ENCODE peak calls at places on chromosomes 2 and 18, in eight cellular contexts. V is HCT116, Z is mammary epithelial cell, P is A549, K is neural progenitor cell, C is GM23248, S is H1, D is IMR-90. B is an unnamed sample.

GRCh38 chr18:57819671-57820460 is 16.8 kb upstream of the ATP8B1 start:
- DNase-seq in V (peak; percentile 48), Z (peak; percentile 87), P (peak; percentile 68), K (no peak), C (peak; percentile 82), S (no peak), D (peak; percentile 95), B (peak; percentile 84)

GRCh38 chr18:51417643-51418483 is 220.4 kb upstream of the MEX3C start:
- DNase-seq in V (no peak), Z (no peak), P (no peak), K (no peak), C (no peak), S (peak; percentile 59), D (no peak), B (no peak)

GRCh38 chr2:113840463-113840975 is 49.4 kb upstream of the ACTR3 start:
- DNase-seq in V (no peak), Z (no peak), P (no peak), K (no peak), C (no peak), S (no peak), D (no peak), B (no peak)

GRCh38 chr18:41073372-41073954 is 881.6 kb upstream of the PIK3C3 start:
- DNase-seq in V (no peak), Z (peak; percentile 50), P (no peak), K (no peak), C (peak; percentile 54), S (no peak), D (peak; percentile 90), B (no peak)

GRCh38 chr2:219689676-219690628 is 62.5 kb downstream of the SLC4A3 start:
- DNase-seq in V (no peak), Z (peak; percentile 56), P (peak; percentile 58), K (peak; percentile 61), C (peak; percentile 70), S (no peak), D (peak; percentile 74), B (peak; percentile 71)

GRCh38 chr2:233386382-233387041 is 32.2 kb downstream of the DGKD start:
- DNase-seq in V (no peak), Z (no peak), P (peak; percentile 79), K (no peak), C (peak; percentile 71), S (no peak), D (peak; percentile 51), B (no peak)

GRCh38 chr2:58427572-58428285 is 186.6 kb upstream of the FANCL start:
- DNase-seq in V (no peak), Z (peak; percentile 18), P (peak; percentile 38), K (peak; percentile 64), C (peak; percentile 57), S (no peak), D (peak; percentile 15), B (peak; percentile 77)

GRCh38 chr2:168884990-168885389 is 5.2 kb downstream of the SPC25 start:
- DNase-seq in V (no peak), Z (peak; percentile 86), P (no peak), K (no peak), C (peak; percentile 59), S (no peak), D (peak; percentile 72), B (no peak)

GRCh38 chr2:207472343-207473202 is 57.2 kb upstream of the CREB1 start:
- DNase-seq in V (no peak), Z (peak; percentile 6), P (no peak), K (no peak), C (peak; percentile 69), S (no peak), D (peak; percentile 40), B (no peak)

GRCh38 chr2:120267348-120267747 is 14.7 kb downstream of the RALB start:
- DNase-seq in V (no peak), Z (no peak), P (no peak), K (no peak), C (no peak), S (no peak), D (no peak), B (no peak)

GRCh38 chr2:20689428-20690264 is 22.7 kb downstream of the GDF7 start:
- DNase-seq in V (no peak), Z (no peak), P (no peak), K (no peak), C (no peak), S (no peak), D (no peak), B (no peak)

GRCh38 chr2:96867756-96868554 is 1.9 kb downstream of the SEMA4C start:
- DNase-seq in V (no peak), Z (peak; percentile 23), P (no peak), K (no peak), C (peak; percentile 63), S (no peak), D (no peak), B (no peak)

GRCh38 chr18:68549257-68549871 is 165.5 kb downstream of the TMX3 start:
- DNase-seq in V (no peak), Z (no peak), P (no peak), K (no peak), C (peak; percentile 14), S (no peak), D (peak; percentile 81), B (no peak)

GRCh38 chr2:26768759-26769500 is 4.8 kb downstream of the SLC35F6 start:
- DNase-seq in V (peak; percentile 82), Z (peak; percentile 75), P (peak; percentile 69), K (no peak), C (peak; percentile 88), S (no peak), D (no peak), B (peak; percentile 45)

GRCh38 chr2:148531175-148532048 is 113.1 kb upstream of the EPC2 start:
- DNase-seq in V (no peak), Z (no peak), P (no peak), K (no peak), C (no peak), S (no peak), D (no peak), B (no peak)

GRCh38 chr2:45690223-45690622 is 38.7 kb downstream of the PRKCE start:
- DNase-seq in V (no peak), Z (no peak), P (no peak), K (no peak), C (no peak), S (no peak), D (no peak), B (no peak)

GRCh38 chr2:9753665-9754531 is 89.4 kb upstream of the TAF1B start:
- DNase-seq in V (no peak), Z (peak; percentile 79), P (no peak), K (no peak), C (no peak), S (no peak), D (no peak), B (no peak)

GRCh38 chr2:196177124-196177523 is 5.7 kb upstream of the STK17B start:
- DNase-seq in V (no peak), Z (no peak), P (no peak), K (no peak), C (no peak), S (no peak), D (no peak), B (no peak)
- H3K4me2 ChIP-seq in V (no peak overlapping the region), Z (no peak overlapping the region), P (no peak overlapping the region), K (no peak overlapping the region), C (no peak overlapping the region), S (no peak overlapping the region), D (no peak overlapping the region), B (no peak overlapping the region)

GRCh38 chr2:27889774-27890145 is 427 bp downstream of the RBKS start:
- DNase-seq in V (no peak), Z (no peak), P (no peak), K (no peak), C (peak; percentile 28), S (no peak), D (no peak), B (no peak)

GRCh38 chr2:27891063-27891819 is 712 bp downstream of the BABAM2 start:
- DNase-seq in V (peak; percentile 78), Z (peak; percentile 60), P (peak; percentile 94), K (peak; percentile 74), C (peak; percentile 85), S (peak; percentile 3), D (peak; percentile 83), B (peak; percentile 88)

GRCh38 chr2:27890146-27891062 is at the start of the genes BABAM2 and RBKS:
- DNase-seq in V (peak; percentile 66), Z (peak; percentile 84), P (peak; percentile 91), K (peak; percentile 92), C (peak; percentile 93), S (peak; percentile 50), D (peak; percentile 78), B (peak; percentile 94)

GRCh38 chr2:27891820-27892105 is 1.2 kb downstream of the BABAM2 start:
- DNase-seq in V (no peak), Z (no peak), P (peak; percentile 27), K (no peak), C (peak; percentile 52), S (no peak), D (peak; percentile 45), B (no peak)

GRCh38 chr2:27893031-27893430 is 2.5 kb downstream of the BABAM2 start:
- DNase-seq in V (no peak), Z (no peak), P (no peak), K (no peak), C (no peak), S (no peak), D (no peak), B (no peak)
- H3K4me1 ChIP-seq in V (peaks cover 6% of the 10 kb centered on the region), Z (peaks cover 9% of the 10 kb centered on the region), P (peaks cover 33% of the 10 kb centered on the region), K (peaks cover 7% of the 10 kb centered on the region), C (peaks cover 26% of the 10 kb centered on the region), S (no peaks in the 10 kb centered on the region), D (peaks cover 2% of the 10 kb centered on the region), B (no peaks in the 10 kb centered on the region)

DNA sequence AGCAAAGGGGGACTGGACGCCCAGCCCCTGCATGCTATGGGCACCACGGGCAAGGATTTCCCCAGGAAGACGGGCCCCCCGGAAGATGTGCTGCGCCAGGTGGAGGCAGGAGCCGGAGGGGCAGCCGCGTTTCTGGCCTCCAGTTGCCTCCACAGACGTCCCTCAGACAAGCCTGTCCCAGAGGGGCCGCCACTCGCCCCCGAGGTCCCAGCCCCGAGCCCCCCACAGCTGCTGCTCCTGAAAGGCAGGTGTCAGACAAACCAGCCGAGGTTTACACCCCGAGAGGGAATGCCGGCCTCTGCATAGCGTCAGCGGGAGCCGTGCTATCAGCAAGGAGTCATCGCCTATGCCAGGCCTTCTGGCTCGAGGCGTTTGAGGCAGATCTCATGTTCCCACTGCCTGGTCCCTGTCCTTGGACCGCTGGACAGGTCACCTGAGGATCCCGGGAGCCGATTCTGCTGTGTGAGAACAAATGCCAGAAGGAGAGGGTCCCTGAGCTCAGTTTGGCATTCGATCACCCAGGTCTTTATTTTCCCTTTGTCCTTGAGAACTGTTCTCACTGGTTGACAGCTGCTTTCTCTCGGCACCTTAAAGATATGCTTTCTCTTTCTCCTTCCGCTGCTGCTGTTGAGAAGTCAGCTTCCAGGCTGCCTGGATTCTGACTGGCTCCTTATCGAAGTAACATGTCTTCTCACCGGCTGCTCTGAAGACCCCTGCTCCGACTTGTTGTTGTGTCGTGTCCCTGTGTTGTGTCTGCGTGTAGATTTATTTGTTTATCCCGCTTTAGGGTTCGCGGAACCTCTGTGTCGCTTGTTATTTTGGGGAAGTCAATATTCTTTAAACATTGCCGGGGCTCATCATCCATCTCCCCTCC is 20.6 kb downstream of the CROCC2 start:
- DNase-seq in V (no peak), Z (no peak), P (no peak), K (no peak), C (peak; percentile 48), S (no peak), D (peak; percentile 56), B (no peak)
- H3K4me2 ChIP-seq in V (no peak overlapping the region), Z (no peak overlapping the region), P (peak overlapping the region; percentile 21), K (no peak overlapping the region), C (no peak overlapping the region), S (no peak overlapping the region), D (peak overlapping the region; percentile 90), B (peak overlapping the region; percentile 37)

GRCh38 chr2:64222942-64223511 is 78.8 kb upstream of the PELI1 start:
- DNase-seq in V (no peak), Z (no peak), P (no peak), K (no peak), C (no peak), S (no peak), D (no peak), B (no peak)
- H3K4me1 ChIP-seq in V (no peaks in the 10 kb centered on the region), Z (peaks cover 13% of the 10 kb centered on the region), P (no peaks in the 10 kb centered on the region), K (peaks cover 7% of the 10 kb centered on the region), C (no peaks in the 10 kb centered on the region), S (peaks cover 4% of the 10 kb centered on the region), D (no peaks in the 10 kb centered on the region), B (peaks cover 34% of the 10 kb centered on the region)

GRCh38 chr2:184444217-184444616 is 154.1 kb upstream of the ZNF804A start:
- DNase-seq in V (no peak), Z (no peak), P (no peak), K (no peak), C (no peak), S (no peak), D (no peak), B (no peak)
- H3K4me2 ChIP-seq in V (no peak overlapping the region), Z (no peak overlapping the region), P (no peak overlapping the region), K (no peak overlapping the region), C (no peak overlapping the region), S (no peak overlapping the region), D (no peak overlapping the region), B (no peak overlapping the region)